ENCODE peak calls at places on chromosomes 16 and 17, in nine cellular contexts. Y is sigmoid colon, K is breast epithelium, I is H54, H is transverse colon, X is heart left ventricle, D is IMR-90, S is prostate gland, V is GM12891. J is an unnamed sample.

GRCh38 chr17:46264456-46265198 is 30.3 kb upstream of the LRRC37A start:
- DNase-seq in Y (no peak), K (no peak), I (peak; percentile 84), H (no peak), X (no peak), D (peak; percentile 92), S (no peak), V (no peak), J (no peak)

GRCh38 chr16:67279296-67280089 is at the start of gene PLEKHG4:
- DNase-seq in Y (peak; percentile 83), K (peak; percentile 78), I (no peak), H (peak; percentile 85), X (peak; percentile 72), D (peak; percentile 66), S (peak; percentile 55), V (peak; percentile 99), J (peak; percentile 93)

GRCh38 chr17:40112718-40113109 is 9.1 kb upstream of the MSL1 start:
- DNase-seq in Y (peak; percentile 72), K (peak; percentile 41), I (no peak), H (no peak), X (no peak), D (no peak), S (no peak), V (no peak), J (no peak)

GRCh38 chr16:56559109-56559508 is 5.8 kb upstream of the MT4 start:
- DNase-seq in Y (no peak), K (no peak), I (no peak), H (no peak), X (no peak), D (no peak), S (no peak), V (no peak), J (no peak)

GRCh38 chr16:14475370-14476139 is 154.5 kb downstream of the PARN start:
- DNase-seq in Y (no peak), K (no peak), I (no peak), H (no peak), X (no peak), D (peak; percentile 24), S (peak; percentile 61), V (no peak), J (no peak)

GRCh38 chr16:48064971-48065370 is 90.8 kb downstream of the ABCC12 start:
- DNase-seq in Y (no peak), K (no peak), I (no peak), H (no peak), X (no peak), D (peak; percentile 42), S (no peak), V (no peak), J (no peak)

GRCh38 chr16:10581507-10581906 is 1.1 kb upstream of the EMP2 start:
- DNase-seq in Y (no peak), K (no peak), I (no peak), H (no peak), X (no peak), D (peak; percentile 29), S (no peak), V (no peak), J (no peak)

GRCh38 chr16:30075503-30076275 is at the start of gene PPP4C:
- DNase-seq in Y (peak; percentile 97), K (peak; percentile 89), I (peak; percentile 92), H (peak; percentile 95), X (peak; percentile 94), D (peak; percentile 88), S (peak; percentile 86), V (peak; percentile 98), J (peak; percentile 94)

GRCh38 chr16:11572301-11572995 is 14.3 kb downstream of the LITAF start:
- DNase-seq in Y (no peak), K (no peak), I (no peak), H (peak; percentile 32), X (no peak), D (no peak), S (no peak), V (no peak), J (no peak)

GRCh38 chr17:63140255-63140654 is 174.2 kb downstream of the TANC2 start:
- DNase-seq in Y (no peak), K (no peak), I (no peak), H (peak; percentile 32), X (no peak), D (peak; percentile 58), S (no peak), V (no peak), J (no peak)

GRCh38 chr17:67411396-67411795 is 34.3 kb downstream of the PITPNC1 start:
- DNase-seq in Y (no peak), K (no peak), I (no peak), H (no peak), X (no peak), D (no peak), S (no peak), V (no peak), J (no peak)

GRCh38 chr17:9842057-9842758 is 16.5 kb downstream of the GLP2R start:
- DNase-seq in Y (peak; percentile 95), K (no peak), I (no peak), H (peak; percentile 52), X (peak; percentile 71), D (peak; percentile 77), S (peak; percentile 51), V (no peak), J (no peak)

GRCh38 chr17:78258323-78259229 is 27.1 kb downstream of the TMEM235 start:
- DNase-seq in Y (no peak), K (no peak), I (no peak), H (no peak), X (peak; percentile 74), D (peak; percentile 12), S (no peak), V (no peak), J (peak; percentile 90)

GRCh38 chr16:3443108-3444031 is at the start of the genes NAA60 and ZNF597:
- DNase-seq in Y (peak; percentile 91), K (peak; percentile 78), I (peak; percentile 54), H (peak; percentile 85), X (peak; percentile 87), D (peak; percentile 93), S (peak; percentile 82), V (peak; percentile 58), J (peak; percentile 92)
- TF ChIP-seq POLR2A in Y (peak; percentile 9), K (peak; percentile 18), I (no peak), H (peak; percentile 41), X (peak; percentile 25), D (peak; percentile 75), S (no peak), V (peak; percentile 12), J (peak; percentile 59)

DNA sequence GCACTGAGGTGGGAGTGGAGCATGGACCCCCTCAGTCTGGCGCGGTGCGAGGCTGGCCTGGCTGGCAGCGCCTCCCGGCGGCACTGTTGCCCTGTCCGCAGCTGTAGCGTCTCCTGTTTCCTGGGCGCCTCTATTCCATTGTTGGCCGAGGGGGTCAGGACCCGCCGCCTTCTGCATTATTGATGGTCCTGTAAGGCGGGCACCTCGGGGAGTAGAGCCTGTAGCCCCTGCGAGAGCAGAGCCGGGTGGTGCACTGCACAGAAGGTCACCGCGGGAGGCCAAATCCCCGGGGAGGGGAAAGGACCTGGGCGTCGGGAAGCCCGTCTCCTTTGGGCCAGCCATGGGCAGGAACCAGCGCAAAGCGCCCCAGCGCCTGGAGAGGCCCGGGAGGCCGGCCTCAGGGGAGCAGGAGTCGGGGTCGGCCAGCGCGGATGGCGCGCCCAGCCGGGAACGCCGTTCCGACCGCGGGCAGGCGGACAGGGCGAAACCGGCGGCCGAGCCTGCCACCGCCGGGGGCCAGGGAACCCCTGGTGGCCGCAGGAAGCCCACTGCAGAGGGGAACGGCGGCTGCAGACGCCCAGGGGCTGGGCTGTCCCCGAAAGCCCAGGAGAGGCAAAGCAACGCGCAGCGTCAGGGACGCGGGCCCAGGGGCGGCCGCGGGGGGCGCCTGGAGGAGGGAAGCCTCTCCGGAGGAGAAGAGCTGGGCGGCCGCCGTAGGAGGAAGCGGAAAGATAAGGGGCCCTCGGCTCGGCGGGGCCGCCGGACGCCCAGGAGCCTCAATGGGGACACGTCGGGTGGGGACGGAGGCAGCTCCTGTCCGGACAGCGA is at the start of gene MYO15B:
- DNase-seq in Y (peak; percentile 72), K (no peak), I (no peak), H (peak; percentile 71), X (peak; percentile 77), D (no peak), S (no peak), V (peak; percentile 78), J (peak; percentile 69)
- TF ChIP-seq POLR2A in Y (no peak), K (peak; percentile 5), I (no peak), H (no peak), X (no peak), D (no peak), S (no peak), V (no peak), J (peak; percentile 14)

DNA sequence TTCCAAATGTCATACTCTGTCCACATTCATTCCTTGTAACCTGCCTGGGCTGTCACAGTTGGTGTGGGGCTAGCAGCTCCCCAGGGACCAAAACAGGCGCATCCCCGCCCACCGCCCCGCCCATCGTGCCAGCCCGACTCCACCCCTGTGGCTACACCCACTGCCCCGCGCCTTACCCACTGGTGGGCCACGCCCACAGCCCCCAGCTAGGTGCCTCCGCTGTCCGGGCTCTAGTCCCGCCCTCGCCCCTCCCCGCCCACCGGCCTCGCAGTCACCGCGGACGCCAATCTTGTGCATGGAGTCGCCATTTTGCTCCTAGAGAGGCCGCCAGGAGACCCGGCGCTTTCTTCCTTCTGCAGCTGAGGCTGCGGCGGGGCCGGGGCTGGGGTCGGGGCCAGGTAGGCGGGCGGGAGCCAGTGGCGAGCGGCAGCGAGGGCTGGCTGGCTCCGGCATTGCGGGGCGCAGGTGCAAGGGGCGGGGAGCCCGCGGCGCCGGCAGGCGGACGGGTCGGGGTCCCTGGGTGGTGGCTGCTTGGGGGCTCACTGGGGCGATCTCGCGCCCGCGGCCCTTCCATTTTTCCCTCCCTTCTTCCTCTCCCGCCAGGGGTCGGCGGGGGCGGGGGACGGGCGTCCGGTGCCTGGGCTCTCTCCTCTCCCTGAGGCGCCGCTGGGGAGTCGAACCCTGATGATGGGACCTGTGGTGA is at the start of gene PRPSAP2:
- DNase-seq in Y (peak; percentile 98), K (peak; percentile 94), I (peak; percentile 97), H (peak; percentile 98), X (peak; percentile 98), D (peak; percentile 88), S (peak; percentile 98), V (peak; percentile 87), J (peak; percentile 97)
- TF ChIP-seq POLR2A in Y (no peak), K (no peak), I (peak; percentile 32), H (peak; percentile 42), X (no peak), D (no peak), S (peak; percentile 46), V (peak; percentile 43), J (no peak)

GRCh38 chr17:18224428-18225120 is 861 bp upstream of the LLGL1 start:
- DNase-seq in Y (no peak), K (no peak), I (no peak), H (no peak), X (peak; percentile 66), D (peak; percentile 29), S (no peak), V (no peak), J (no peak)

GRCh38 chr17:18225562-18226283 is at the start of gene LLGL1:
- DNase-seq in Y (no peak), K (no peak), I (peak; percentile 73), H (no peak), X (no peak), D (no peak), S (no peak), V (no peak), J (no peak)

GRCh38 chr17:18224053-18224427 is 1.4 kb upstream of the LLGL1 start:
- DNase-seq in Y (no peak), K (no peak), I (no peak), H (no peak), X (no peak), D (no peak), S (no peak), V (no peak), J (no peak)

GRCh38 chr17:18226284-18226945 is 980 bp downstream of the LLGL1 start:
- DNase-seq in Y (no peak), K (no peak), I (no peak), H (no peak), X (no peak), D (peak; percentile 11), S (no peak), V (no peak), J (no peak)

GRCh38 chr17:18225121-18225561 is 294 bp upstream of the LLGL1 start:
- DNase-seq in Y (peak; percentile 99), K (peak; percentile 95), I (peak; percentile 100), H (peak; percentile 97), X (peak; percentile 99), D (peak; percentile 93), S (peak; percentile 95), V (peak; percentile 100), J (peak; percentile 96)
- TF ChIP-seq POLR2A in Y (no peak), K (no peak), I (no peak), H (no peak), X (no peak), D (no peak), S (no peak), V (no peak), J (no peak)